ENCODE peak calls at places on chromosomes 13 and 19, in six cellular contexts. F is uterus, Q is H1, U is body of pancreas, O is OCI-LY7, A is heart left ventricle. L is an unnamed sample.

GRCh38 chr19:9945319-9945966 is 9.1 kb upstream of the OLFM2 start:
- DNase-seq in F (peak; percentile 98), Q (no peak), U (peak; percentile 66), O (no peak), A (peak; percentile 89), L (peak; percentile 52)

GRCh38 chr13:95300625-95301134 is 571 bp downstream of the ABCC4 start:
- DNase-seq in F (peak; percentile 36), Q (no peak), U (peak; percentile 31), O (peak; percentile 54), A (peak; percentile 65), L (peak; percentile 76)

GRCh38 chr19:17841371-17841809 is 6.4 kb downstream of the JAK3 start:
- DNase-seq in F (no peak), Q (no peak), U (no peak), O (no peak), A (no peak), L (no peak)

GRCh38 chr19:45766919-45767346 is 2.1 kb downstream of the SIX5 start:
- DNase-seq in F (no peak), Q (no peak), U (peak; percentile 32), O (no peak), A (no peak), L (no peak)

GRCh38 chr19:50534478-50534877 is 20.8 kb upstream of the ASPDH start:
- DNase-seq in F (no peak), Q (no peak), U (no peak), O (no peak), A (no peak), L (no peak)

GRCh38 chr19:18895828-18896341 is at the start of gene CERS1:
- DNase-seq in F (no peak), Q (no peak), U (no peak), O (no peak), A (peak; percentile 17), L (no peak)

GRCh38 chr13:114068723-114069322 is 63.6 kb downstream of the RASA3 start:
- DNase-seq in F (peak; percentile 64), Q (no peak), U (peak; percentile 44), O (no peak), A (peak; percentile 26), L (no peak)

GRCh38 chr13:44365008-44365407 is 8.6 kb upstream of the SERP2 start:
- DNase-seq in F (no peak), Q (no peak), U (no peak), O (no peak), A (no peak), L (no peak)

GRCh38 chr13:68056816-68057710 is 826.9 kb upstream of the PCDH9 start:
- DNase-seq in F (no peak), Q (no peak), U (peak; percentile 14), O (peak; percentile 28), A (no peak), L (no peak)

GRCh38 chr19:53506728-53507127 is 31.2 kb upstream of the ZNF331 start:
- DNase-seq in F (no peak), Q (no peak), U (no peak), O (no peak), A (no peak), L (no peak)

GRCh38 chr19:19489804-19490204 is 25.5 kb downstream of the TSSK6 start:
- DNase-seq in F (no peak), Q (no peak), U (no peak), O (no peak), A (no peak), L (no peak)

GRCh38 chr19:56971230-56971629 is 130.7 kb upstream of the PEG3 start:
- DNase-seq in F (no peak), Q (no peak), U (no peak), O (no peak), A (no peak), L (no peak)

GRCh38 chr13:53110181-53110580 is 81.6 kb downstream of the OLFM4 start:
- DNase-seq in F (no peak), Q (no peak), U (no peak), O (no peak), A (no peak), L (no peak)

GRCh38 chr19:46478356-46478986 is 7.1 kb upstream of the PNMA8A start:
- DNase-seq in F (no peak), Q (no peak), U (no peak), O (peak; percentile 83), A (no peak), L (no peak)

GRCh38 chr13:114113961-114114360 is 18.5 kb downstream of the RASA3 start:
- DNase-seq in F (peak; percentile 5), Q (no peak), U (no peak), O (no peak), A (no peak), L (no peak)

GRCh38 chr13:40220299-40220935 is 446.0 kb downstream of the FOXO1 start:
- DNase-seq in F (peak; percentile 55), Q (no peak), U (no peak), O (no peak), A (no peak), L (no peak)

GRCh38 chr19:33998739-33999345 is 173.5 kb upstream of the LSM14A start:
- DNase-seq in F (no peak), Q (no peak), U (no peak), O (peak; percentile 7), A (no peak), L (no peak)

GRCh38 chr19:49997709-49998108 is 27.5 kb downstream of the VRK3 start:
- DNase-seq in F (no peak), Q (no peak), U (peak; percentile 28), O (peak; percentile 68), A (no peak), L (no peak)

GRCh38 chr19:46859637-46860124 is 1.1 kb upstream of the ARHGAP35 start:
- DNase-seq in F (peak; percentile 83), Q (no peak), U (peak; percentile 69), O (no peak), A (peak; percentile 70), L (peak; percentile 70)

GRCh38 chr19:14375055-14375581 is 6.1 kb upstream of the ADGRE5 start:
- DNase-seq in F (peak; percentile 56), Q (no peak), U (peak; percentile 73), O (peak; percentile 65), A (peak; percentile 51), L (peak; percentile 81)

GRCh38 chr19:18304194-18304495 is 18.7 kb downstream of the LSM4 start:
- DNase-seq in F (no peak), Q (no peak), U (no peak), O (peak; percentile 37), A (no peak), L (no peak)

GRCh38 chr19:9538183-9539058 is at the start of gene ZNF426:
- DNase-seq in F (peak; percentile 83), Q (peak; percentile 58), U (peak; percentile 86), O (peak; percentile 80), A (peak; percentile 89), L (peak; percentile 91)

GRCh38 chr19:20103091-20103501 is 25.3 kb downstream of the ZNF90 start:
- DNase-seq in F (no peak), Q (no peak), U (no peak), O (no peak), A (no peak), L (no peak)

GRCh38 chr19:51138549-51138979 is 3.5 kb upstream of the SIGLEC7 start:
- DNase-seq in F (no peak), Q (no peak), U (peak; percentile 72), O (no peak), A (peak; percentile 50), L (peak; percentile 81)

GRCh38 chr19:49594157-49595005 is 3.4 kb downstream of the PRR12 start:
- DNase-seq in F (no peak), Q (no peak), U (no peak), O (no peak), A (no peak), L (no peak)

GRCh38 chr13:100798739-100799361 is 124.3 kb upstream of the TMTC4 start:
- DNase-seq in F (no peak), Q (no peak), U (no peak), O (no peak), A (no peak), L (no peak)

GRCh38 chr13:111328803-111329410 is 8.5 kb downstream of the TEX29 start:
- DNase-seq in F (no peak), Q (no peak), U (no peak), O (no peak), A (no peak), L (no peak)

GRCh38 chr13:39637890-39638289 is 17.6 kb upstream of the COG6 start:
- DNase-seq in F (no peak), Q (no peak), U (no peak), O (no peak), A (no peak), L (no peak)

GRCh38 chr19:12513531-12514061 is 29.0 kb upstream of the ZNF709 start:
- DNase-seq in F (peak; percentile 18), Q (peak; percentile 21), U (peak; percentile 44), O (no peak), A (no peak), L (peak; percentile 45)

GRCh38 chr19:38037151-38037611 is 130.2 kb downstream of the SIPA1L3 start:
- DNase-seq in F (no peak), Q (no peak), U (peak; percentile 46), O (no peak), A (no peak), L (no peak)

GRCh38 chr19:5983367-5983955 is 5.5 kb upstream of the RANBP3 start:
- DNase-seq in F (no peak), Q (no peak), U (no peak), O (no peak), A (no peak), L (no peak)
- H3K27ac ChIP-seq in F (no peak overlapping the region), Q (no peak overlapping the region), U (no peak overlapping the region), O (no peak overlapping the region), A (no peak overlapping the region), L (no peak overlapping the region)

DNA sequence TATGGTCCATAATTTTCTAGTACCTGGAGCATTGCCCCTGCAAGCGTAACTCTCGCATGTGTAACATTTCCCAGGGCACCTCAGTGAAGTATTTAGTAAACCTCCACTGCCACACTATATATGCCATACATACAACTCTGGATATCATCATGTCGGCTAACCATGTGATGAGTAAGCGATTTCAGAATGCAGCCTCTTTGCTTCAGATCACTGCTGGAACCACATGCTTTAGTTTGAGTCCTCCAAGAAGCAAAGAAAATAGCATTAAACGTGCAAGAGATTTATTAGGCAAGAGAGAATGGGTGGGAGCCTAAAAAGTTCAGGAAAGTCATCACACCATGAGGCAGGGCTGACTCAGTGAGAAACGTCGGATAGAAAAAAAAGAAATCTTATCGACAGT is 635.6 kb upstream of the SLITRK5 start:
- DNase-seq in F (no peak), Q (no peak), U (no peak), O (no peak), A (no peak), L (no peak)
- H3K4me1 ChIP-seq in F (no peaks in the 10 kb centered on the region), Q (no peaks in the 10 kb centered on the region), U (no peaks in the 10 kb centered on the region), O (no peaks in the 10 kb centered on the region), A (no peaks in the 10 kb centered on the region), L (no peaks in the 10 kb centered on the region)

DNA sequence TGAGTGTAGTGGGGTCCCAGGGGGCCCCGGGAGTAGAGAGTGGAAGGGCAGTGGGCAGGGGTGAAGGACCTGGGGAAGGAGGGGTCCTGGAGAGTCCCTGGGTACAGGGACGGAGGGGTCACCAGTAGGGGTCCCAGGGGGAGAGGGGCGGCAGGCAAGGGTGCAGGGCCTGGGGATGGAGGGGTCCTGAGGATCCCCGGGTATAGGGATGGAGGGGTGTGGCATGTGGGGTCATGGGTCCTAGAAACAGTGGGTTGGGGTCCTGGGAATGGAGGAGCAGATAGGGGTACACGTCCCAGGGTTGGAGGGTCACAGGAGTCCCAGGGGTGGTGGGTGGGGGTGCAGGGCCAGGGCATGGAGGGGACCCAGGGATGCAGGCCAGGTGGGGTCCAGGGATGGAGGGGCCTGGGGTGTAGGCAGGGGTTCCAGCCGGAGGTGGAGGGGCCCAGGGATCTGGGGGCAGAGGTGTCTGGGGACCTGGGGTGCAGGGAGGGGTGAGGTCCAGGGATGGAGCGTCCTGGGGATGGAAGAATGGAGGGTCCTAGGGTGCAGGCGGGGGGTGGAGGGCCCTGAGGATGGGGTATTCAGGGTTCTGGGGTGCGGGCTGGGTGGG is 1.3 kb downstream of the BTBD2 start:
- DNase-seq in F (no peak), Q (no peak), U (no peak), O (no peak), A (no peak), L (peak; percentile 45)
- H3K4me3 ChIP-seq in F (peak overlapping the region; percentile 63), Q (no peak overlapping the region), U (no peak overlapping the region), O (peak overlapping the region; percentile 72), A (peak overlapping the region; percentile 69), L (peak overlapping the region; percentile 66)

GRCh38 chr19:11031421-11032070 is 57.7 kb upstream of the LDLR start:
- DNase-seq in F (no peak), Q (no peak), U (no peak), O (no peak), A (no peak), L (no peak)
- H3K27ac ChIP-seq in F (no peak overlapping the region), Q (no peak overlapping the region), U (no peak overlapping the region), O (peak overlapping the region; percentile 46), A (no peak overlapping the region), L (no peak overlapping the region)

L was measured in lower lobe of right lung.